ENCODE peak calls at places on chromosomes 11 and 22, in four cellular contexts. H is WTC11, S is K562, R is HepG2. M is an unnamed sample.

GRCh38 chr11:79503028-79503427 is 62.2 kb upstream of the TENM4 start:
- DNase-seq in R (no peak), S (no peak), H (no peak), M (no peak)

GRCh38 chr22:20952544-20953341 is 14.3 kb upstream of the AIFM3 start:
- DNase-seq in S (no peak), H (no peak), R (peak; percentile 77), M (no peak)

GRCh38 chr11:69924308-69925161 is 105.3 kb upstream of the FGF3 start:
- DNase-seq in H (no peak), R (no peak), S (no peak), M (no peak)

GRCh38 chr11:1073261-1073724 is 1.4 kb upstream of the MUC2 start:
- DNase-seq in S (no peak), R (peak; percentile 46), H (peak; percentile 13), M (no peak)

GRCh38 chr11:34680206-34680605 is 59.3 kb downstream of the EHF start:
- DNase-seq in R (no peak), S (no peak), H (no peak), M (no peak)

GRCh38 chr11:87859583-87859982 is 315.7 kb downstream of the RAB38 start:
- DNase-seq in S (no peak), H (no peak), R (no peak), M (no peak)

GRCh38 chr11:129313588-129314288 is 61.9 kb upstream of the BARX2 start:
- DNase-seq in H (no peak), R (no peak), S (no peak), M (no peak)

GRCh38 chr11:65552413-65552951 is 5.7 kb downstream of the LTBP3 start:
- DNase-seq in S (no peak), H (no peak), R (no peak), M (no peak)

GRCh38 chr11:134537296-134537695 is 125.3 kb upstream of the B3GAT1 start:
- DNase-seq in R (no peak), H (peak; percentile 7), S (no peak), M (no peak)

GRCh38 chr22:47816121-47816915 is 1053.9 kb downstream of the TBC1D22A start:
- DNase-seq in H (no peak), R (no peak), S (no peak), M (no peak)

GRCh38 chr22:31342389-31343125 is 3.6 kb downstream of the PATZ1 start:
- DNase-seq in H (peak; percentile 43), S (no peak), R (no peak), M (no peak)

GRCh38 chr22:38882480-38882879 is 10.5 kb upstream of the CBX6 start:
- DNase-seq in H (no peak), S (no peak), R (no peak), M (no peak)

GRCh38 chr22:36385491-36386350 is 2.0 kb downstream of the MYH9 start:
- DNase-seq in S (no peak), H (no peak), R (peak; percentile 57), M (no peak)

GRCh38 chr22:41511521-41511968 is 32.7 kb downstream of the POLR3H start:
- DNase-seq in S (no peak), R (no peak), H (no peak), M (no peak)

GRCh38 chr11:17541330-17541885 is 2.8 kb downstream of the USH1C start:
- DNase-seq in S (no peak), H (no peak), R (no peak), M (no peak)

GRCh38 chr11:76123243-76123642 is 83.1 kb downstream of the WNT11 start:
- DNase-seq in R (no peak), H (no peak), S (no peak), M (no peak)

GRCh38 chr22:49999063-49999900 is 13.3 kb downstream of the IL17REL start:
- DNase-seq in S (peak; percentile 91), R (no peak), H (peak; percentile 74), M (peak; percentile 83)

GRCh38 chr11:119166368-119167076 is 2.0 kb upstream of the NLRX1 start:
- DNase-seq in S (no peak), R (peak; percentile 44), H (no peak), M (no peak)

GRCh38 chr11:122242731-122243130 is 126.7 kb upstream of the BLID start:
- DNase-seq in H (no peak), S (no peak), R (no peak), M (no peak)

GRCh38 chr22:45170001-45170466 is 6.3 kb downstream of the NUP50 start:
- DNase-seq in H (no peak), S (peak; percentile 39), R (no peak), M (no peak)

GRCh38 chr11:86687083-86687799 is 14.8 kb upstream of the ME3 start:
- DNase-seq in H (no peak), R (no peak), S (no peak), M (no peak)

GRCh38 chr11:84899740-84900139 is 727.4 kb downstream of the DLG2 start:
- DNase-seq in H (peak; percentile 14), R (peak; percentile 10), S (peak; percentile 9), M (peak; percentile 10)

GRCh38 chr11:60941371-60942119 is 10.4 kb downstream of the SLC15A3 start:
- DNase-seq in R (no peak), S (no peak), H (no peak), M (no peak)

GRCh38 chr22:33811686-33812085 is 108.6 kb downstream of the LARGE1 start:
- DNase-seq in H (no peak), S (no peak), R (no peak), M (no peak)

GRCh38 chr11:134261626-134262488 is 8.5 kb downstream of the ACAD8 start:
- DNase-seq in S (peak; percentile 41), R (peak; percentile 20), H (peak; percentile 58), M (peak; percentile 53)

GRCh38 chr22:42282943-42283287 is 12.5 kb upstream of the TCF20 start:
- DNase-seq in H (no peak), S (no peak), R (no peak), M (no peak)

GRCh38 chr11:57417056-57417455 is 9.9 kb downstream of the SLC43A3 start:
- DNase-seq in S (no peak), R (no peak), H (no peak), M (no peak)

GRCh38 chr11:118633979-118634378 is 26.6 kb downstream of the PHLDB1 start:
- DNase-seq in H (no peak), R (no peak), S (no peak), M (no peak)

GRCh38 chr11:79228417-79228755 is 212.4 kb downstream of the TENM4 start:
- DNase-seq in H (no peak), R (no peak), S (no peak), M (no peak)

GRCh38 chr11:47786373-47786772 is 19.2 kb upstream of the FNBP4 start:
- DNase-seq in R (no peak), S (no peak), H (no peak), M (no peak)

GRCh38 chr11:33735426-33736147 is 636 bp downstream of the CD59 start:
- DNase-seq in H (peak; percentile 31), S (no peak), R (peak; percentile 34), M (peak; percentile 41)

GRCh38 chr22:40635008-40635939 is 1.2 kb downstream of the MRTFA start:
- DNase-seq in S (no peak), H (no peak), R (no peak), M (no peak)

GRCh38 chr22:19576460-19577421 is 52.5 kb upstream of the CLDN5 start:
- DNase-seq in S (peak; percentile 90), R (no peak), H (no peak), M (peak; percentile 58)

GRCh38 chr11:26730711-26731460 is 9.0 kb upstream of the SLC5A12 start:
- DNase-seq in H (no peak), R (no peak), S (no peak), M (no peak)

GRCh38 chr11:64810891-64811272 is 531 bp upstream of the MEN1 start:
- DNase-seq in S (no peak), R (peak; percentile 77), H (peak; percentile 30), M (no peak)

GRCh38 chr11:69394234-69394891 is 87.1 kb upstream of the LINC01488 start:
- DNase-seq in S (peak; percentile 41), R (no peak), H (no peak), M (no peak)

GRCh38 chr11:30596832-30597231 is 10.7 kb upstream of the MPPED2 start:
- DNase-seq in R (no peak), H (no peak), S (no peak), M (no peak)

GRCh38 chr11:111097191-111097590 is 148.3 kb upstream of the POU2AF2 start:
- DNase-seq in H (peak; percentile 53), R (peak; percentile 5), S (no peak), M (peak; percentile 21)

GRCh38 chr11:113166280-113166679 is 148.1 kb upstream of the TTC12 start:
- DNase-seq in H (no peak), S (no peak), R (no peak), M (no peak)

GRCh38 chr11:113173023-113173594 is 141.3 kb upstream of the TTC12 start:
- DNase-seq in R (no peak), S (no peak), H (no peak), M (no peak)

GRCh38 chr11:113168358-113168757 is 146.0 kb upstream of the TTC12 start:
- DNase-seq in H (no peak), S (no peak), R (no peak), M (no peak)

GRCh38 chr11:113167599-113167998 is 146.8 kb upstream of the TTC12 start:
- DNase-seq in H (no peak), R (no peak), S (peak; percentile 9), M (no peak)

DNA sequence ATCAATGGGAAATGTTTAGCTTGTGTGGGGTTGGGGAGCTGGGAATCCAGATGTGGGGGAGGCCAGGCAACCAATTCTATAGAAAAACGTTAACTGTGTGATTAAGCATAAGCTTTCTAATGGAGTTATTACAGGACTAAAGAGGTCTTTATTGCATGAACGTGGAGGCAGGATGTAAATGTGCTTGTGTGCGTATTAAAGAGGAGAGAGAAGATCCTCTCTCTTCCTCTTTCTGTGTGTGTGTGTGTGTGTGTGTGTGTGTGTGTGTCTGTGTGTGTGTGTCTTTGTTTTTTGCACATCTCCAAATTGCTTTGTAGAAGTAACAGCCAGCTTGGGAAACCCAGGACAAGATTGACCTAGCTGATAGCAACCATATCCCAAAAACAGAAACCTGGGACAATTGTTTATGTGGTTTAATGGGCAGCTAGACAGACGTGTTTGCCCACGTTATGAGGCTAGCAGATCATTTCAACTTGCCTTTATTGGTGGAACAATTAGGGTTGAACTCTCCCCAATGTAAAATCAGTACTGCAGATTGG is 145.5 kb upstream of the TTC12 start:
- DNase-seq in S (no peak), R (no peak), H (no peak), M (no peak)
- TF ChIP-seq ELF4 in S (no peak), R (no peak), H (no peak), M (no peak)

GRCh38 chr22:30025187-30025586 is 55.1 kb upstream of the HORMAD2 start:
- DNase-seq in R (no peak), S (no peak), H (no peak), M (no peak)
- TF ChIP-seq ELF4 in R (no peak), S (no peak), H (no peak), M (no peak)

GRCh38 chr11:113689711-113690618 is 16.1 kb downstream of the TMPRSS5 start:
- DNase-seq in R (no peak), S (peak; percentile 77), H (no peak), M (no peak)
- TF ChIP-seq ELF4 in R (no peak), S (no peak), H (no peak), M (no peak)

GRCh38 chr11:58654908-58655296 is 32.4 kb downstream of the CNTF start:
- DNase-seq in R (no peak), S (no peak), H (no peak), M (no peak)
- TF ChIP-seq ELF4 in R (no peak), S (no peak), H (no peak), M (no peak)